ENCODE peak calls at places on chromosome 5, in four cellular contexts. V, T, U and N are unnamed samples.
A peak's percentile ranks its signal among the peaks of the same experiment; 100 is the strongest.

GRCh38 chr5:176391479-176391878 is 2.9 kb downstream of the HIGD2A start:
- DNase-seq in V (no peak), T (no peak), U (no peak), N (no peak)

GRCh38 chr5:72281764-72282499 is 38.1 kb downstream of the MRPS27 start:
- DNase-seq in V (peak; percentile 45), T (no peak), U (no peak), N (peak; percentile 21)

GRCh38 chr5:93874080-93874479 is 132.7 kb upstream of the POU5F2 start:
- DNase-seq in V (no peak), T (no peak), U (no peak), N (peak; percentile 65)

GRCh38 chr5:141822134-141822533 is 56.1 kb downstream of the PCDH1 start:
- DNase-seq in V (no peak), T (no peak), U (no peak), N (no peak)

GRCh38 chr5:86500947-86501346 is 116.8 kb upstream of the COX7C start:
- DNase-seq in V (peak; percentile 3), T (no peak), U (no peak), N (no peak)

GRCh38 chr5:59035681-59036080 is 452.8 kb downstream of the RAB3C start:
- DNase-seq in V (no peak), T (no peak), U (no peak), N (no peak)

GRCh38 chr5:122385786-122386185 is 73.7 kb downstream of the SNCAIP start:
- DNase-seq in V (no peak), T (no peak), U (no peak), N (no peak)

GRCh38 chr5:52743970-52744369 is 43.7 kb upstream of the ITGA1 start:
- DNase-seq in V (no peak), T (no peak), U (no peak), N (no peak)

GRCh38 chr5:150532161-150532560 is 24.2 kb downstream of the NDST1 start:
- DNase-seq in V (no peak), T (no peak), U (no peak), N (no peak)

GRCh38 chr5:168712280-168712924 is 133.2 kb upstream of the PANK3 start:
- DNase-seq in V (peak; percentile 65), T (no peak), U (peak; percentile 77), N (peak; percentile 99)

GRCh38 chr5:64947031-64947430 is 178.3 kb downstream of the CWC27 start:
- DNase-seq in V (no peak), T (no peak), U (no peak), N (peak; percentile 67)

GRCh38 chr5:111722016-111722591 is 34.9 kb downstream of the NREP start:
- DNase-seq in V (no peak), T (no peak), U (no peak), N (no peak)

GRCh38 chr5:3278643-3279042 is 317.0 kb upstream of the IRX1 start:
- DNase-seq in V (no peak), T (no peak), U (no peak), N (no peak)

GRCh38 chr5:61948151-61948550 is 357.9 kb upstream of the KIF2A start:
- DNase-seq in V (no peak), T (no peak), U (no peak), N (no peak)

GRCh38 chr5:53674114-53674513 is 113.7 kb downstream of the NDUFS4 start:
- DNase-seq in V (no peak), T (no peak), U (no peak), N (no peak)

GRCh38 chr5:157343842-157344790 is 78.2 kb downstream of the CYFIP2 start:
- DNase-seq in V (no peak), T (no peak), U (no peak), N (no peak)

GRCh38 chr5:171863928-171864327 is 78.3 kb downstream of the SMIM23 start:
- DNase-seq in V (no peak), T (no peak), U (no peak), N (peak; percentile 56)

GRCh38 chr5:177390363-177391300 is 6.4 kb downstream of the SLC34A1 start:
- DNase-seq in V (peak; percentile 81), T (peak; percentile 84), U (peak; percentile 86), N (peak; percentile 76)

GRCh38 chr5:113123563-113123962 is 147.0 kb downstream of the DCP2 start:
- DNase-seq in V (peak; percentile 13), T (no peak), U (no peak), N (no peak)

GRCh38 chr5:131000289-131000688 is 164.8 kb downstream of the HINT1 start:
- DNase-seq in V (no peak), T (no peak), U (no peak), N (no peak)

GRCh38 chr5:131008329-131008728 is 156.7 kb downstream of the HINT1 start:
- DNase-seq in V (no peak), T (no peak), U (no peak), N (no peak)

GRCh38 chr5:131001507-131001906 is 163.5 kb downstream of the HINT1 start:
- DNase-seq in V (no peak), T (no peak), U (no peak), N (no peak)

DNA sequence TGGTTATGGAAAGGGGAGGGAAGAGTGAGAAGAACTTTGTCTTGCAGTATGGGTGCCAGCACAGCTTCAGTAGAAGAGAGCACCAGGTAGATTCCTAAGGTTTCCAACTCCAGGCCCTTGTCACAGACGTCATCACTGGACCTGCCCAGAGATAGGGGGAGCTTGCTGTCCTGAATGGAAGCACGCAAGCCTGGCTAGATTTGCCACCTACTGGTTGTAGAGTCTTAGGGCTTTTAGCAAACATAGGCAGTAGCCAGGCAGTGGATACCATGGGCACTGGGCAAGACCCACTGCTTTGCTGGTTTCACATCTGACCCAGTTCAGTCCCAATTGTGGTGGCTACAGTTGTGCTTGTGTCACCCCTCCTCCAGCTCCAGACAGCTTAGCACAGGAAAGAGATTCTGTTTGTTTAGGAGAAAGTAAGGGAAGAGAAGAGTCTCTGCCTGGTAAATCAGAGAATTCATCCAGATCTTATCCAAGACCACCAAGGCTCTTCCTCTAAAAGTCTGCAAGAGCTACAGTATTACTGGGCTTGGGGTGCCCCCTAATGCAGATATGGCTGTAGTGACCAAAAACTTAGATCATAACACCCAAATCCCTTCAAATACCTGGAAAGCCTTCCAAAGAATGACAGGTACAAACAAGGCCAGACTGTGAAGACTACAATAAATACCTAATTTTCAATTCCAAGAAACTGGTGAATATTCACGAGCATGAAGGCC is 158.9 kb downstream of the HINT1 start:
- DNase-seq in V (peak; percentile 3), T (no peak), U (no peak), N (peak; percentile 5)
- TF ChIP-seq CTCF in V (no peak), T (no peak), U (no peak), N (peak; percentile 5)

DNA sequence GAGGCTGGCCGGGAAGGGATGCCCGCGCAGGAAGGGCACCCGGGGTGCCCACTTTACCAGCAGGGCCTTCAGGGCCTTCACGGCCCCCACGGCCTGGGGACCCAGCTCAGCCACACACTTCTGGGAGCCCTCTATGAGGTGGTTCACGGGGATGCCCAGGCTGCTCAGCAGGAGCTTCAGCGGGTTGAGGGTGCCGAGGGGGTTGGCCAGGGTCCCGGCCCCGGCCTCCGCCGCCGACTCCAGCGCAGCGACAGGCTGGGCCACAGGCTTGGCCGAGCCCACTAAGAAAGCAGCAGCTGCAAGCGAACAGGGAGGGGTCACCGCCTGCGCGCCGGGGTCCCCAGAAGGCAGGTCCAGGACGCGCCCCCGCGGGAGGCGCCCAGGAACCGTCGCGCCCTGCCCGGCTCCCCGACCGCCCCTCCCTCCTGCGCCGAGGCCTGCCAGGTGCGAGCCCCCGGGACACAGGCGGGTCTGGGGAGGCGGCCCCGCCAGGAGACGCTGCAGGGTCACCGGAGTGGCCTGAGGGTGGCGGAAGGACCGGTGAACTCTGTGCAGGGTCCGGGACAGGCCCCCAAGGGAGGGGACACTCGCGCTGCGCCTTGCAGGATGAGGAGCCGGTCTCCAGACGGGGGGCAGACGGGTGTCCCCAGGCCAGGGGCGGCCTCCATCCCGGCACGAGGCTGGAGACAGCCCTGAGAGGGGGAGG is 603 bp downstream of the SCGB3A1 start:
- DNase-seq in V (no peak), T (no peak), U (no peak), N (no peak)
- H3K36me3 ChIP-seq in V (no peaks in the 10 kb centered on the region), T (no peaks in the 10 kb centered on the region), U (no peaks in the 10 kb centered on the region), N (no peaks in the 10 kb centered on the region)

DNA sequence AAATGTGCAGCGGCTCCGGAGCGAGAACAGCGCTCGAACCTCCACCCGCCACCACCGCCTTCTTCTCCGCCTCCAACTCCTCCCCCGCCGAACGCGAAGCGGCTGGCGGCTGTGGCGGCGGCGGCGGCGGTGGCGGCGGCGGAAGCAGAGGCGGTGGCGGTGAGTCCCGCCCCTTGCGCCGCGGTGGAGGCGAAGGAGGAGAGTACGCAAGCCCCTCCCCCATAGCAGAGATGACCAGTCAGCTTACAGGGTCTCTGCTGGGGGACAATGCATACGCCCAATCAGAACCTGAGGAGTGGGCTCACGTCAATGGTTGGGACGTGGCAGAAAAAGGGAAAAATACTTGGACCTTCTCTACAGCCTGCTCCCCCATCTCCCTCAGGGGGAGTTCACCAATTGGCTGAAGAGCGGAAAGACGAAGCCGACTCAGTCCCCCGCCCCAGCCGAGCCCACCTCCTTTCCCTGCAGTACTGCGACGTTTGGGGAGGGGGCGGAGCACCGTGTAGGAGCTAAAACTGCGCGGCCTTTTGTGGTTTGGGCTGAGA is at the start of gene PJA2:
- DNase-seq in V (peak; percentile 99), T (peak; percentile 99), U (peak; percentile 99), N (peak; percentile 99)
- TF ChIP-seq CTCF in V (peak; percentile 13), T (peak; percentile 64), U (peak; percentile 42), N (peak; percentile 27)

GRCh38 chr5:68229416-68229815 is 13.9 kb downstream of the PIK3R1 start:
- DNase-seq in V (no peak), T (no peak), U (no peak), N (no peak)
- H3K36me3 ChIP-seq in V (peaks cover 2% of the 10 kb centered on the region), T (no peaks in the 10 kb centered on the region), U (peaks cover 31% of the 10 kb centered on the region), N (peaks cover 10% of the 10 kb centered on the region)

GRCh38 chr5:179678238-179679013 is 2.4 kb downstream of the CBY3 start:
- DNase-seq in V (peak; percentile 88), T (peak; percentile 95), U (peak; percentile 96), N (peak; percentile 89)
- TF ChIP-seq CTCF in V (no peak), T (no peak), U (no peak), N (no peak)

DNA sequence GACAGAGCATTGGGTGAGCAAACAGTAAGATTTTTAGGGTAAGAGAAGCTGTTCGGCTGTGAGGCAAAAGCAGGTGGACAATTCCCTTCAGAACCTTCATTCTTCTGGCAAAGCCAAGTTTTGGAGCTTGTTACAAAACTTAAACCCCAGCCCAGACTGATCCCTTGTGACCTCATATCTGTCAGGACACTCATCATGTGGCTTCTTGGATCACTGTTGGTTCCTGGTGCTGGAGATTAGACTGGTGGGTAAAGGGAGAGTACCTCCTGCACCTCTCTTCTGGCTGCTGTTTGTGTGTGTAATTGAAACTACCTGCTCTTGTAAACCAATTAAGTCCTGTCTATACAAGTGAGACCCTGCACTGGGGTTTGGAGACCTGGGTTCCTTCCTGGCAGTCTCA is 21.0 kb downstream of the LARP1 start:
- DNase-seq in V (no peak), T (no peak), U (no peak), N (no peak)
- H3K36me3 ChIP-seq in V (no peaks in the 10 kb centered on the region), T (no peaks in the 10 kb centered on the region), U (no peaks in the 10 kb centered on the region), N (peaks cover 10% of the 10 kb centered on the region)

GRCh38 chr5:146052780-146053179 is 52.6 kb downstream of the PLAC8L1 start:
- DNase-seq in V (no peak), T (no peak), U (peak; percentile 44), N (no peak)
- TF ChIP-seq CTCF in V (peak; percentile 61), T (no peak), U (peak; percentile 30), N (peak; percentile 28)

DNA sequence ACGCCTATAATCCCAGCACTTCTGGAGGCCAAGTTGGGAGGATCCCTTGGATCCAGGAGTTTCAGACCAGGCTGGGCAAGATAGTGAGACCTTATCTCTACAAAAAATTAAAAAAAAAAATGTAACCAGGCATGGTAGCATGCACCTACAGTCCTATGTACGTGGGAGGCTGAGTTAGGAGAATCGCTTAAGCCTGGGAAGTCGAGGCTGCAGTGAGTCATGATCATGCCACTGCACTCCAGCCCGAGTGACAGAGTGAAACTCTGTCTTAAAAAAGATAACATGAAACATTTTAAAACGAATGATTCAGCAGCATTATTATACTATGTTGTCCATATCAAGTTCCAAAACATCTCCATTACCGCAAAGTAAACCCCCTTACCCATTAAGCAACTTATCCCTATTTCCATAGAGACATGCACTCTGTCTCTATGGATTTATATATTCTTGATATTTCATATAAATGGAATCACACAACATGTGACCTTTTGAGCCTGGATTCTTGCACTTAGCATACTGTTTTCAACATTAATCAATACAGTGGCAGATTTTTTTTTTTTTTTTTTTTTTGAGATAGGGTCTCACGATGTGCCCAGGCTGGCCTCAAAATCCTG is 56.9 kb upstream of the MTMR12 start:
- DNase-seq in V (no peak), T (no peak), U (no peak), N (no peak)
- H3K36me3 ChIP-seq in V (peaks cover 2% of the 10 kb centered on the region), T (no peaks in the 10 kb centered on the region), U (peaks cover 12% of the 10 kb centered on the region), N (peaks cover 5% of the 10 kb centered on the region)